ENCODE peak calls at places on chromosomes 4 and X, in four cellular contexts. Z is AG09309, K is PC-3, V is osteocyte. Y is an unnamed sample.

GRCh38 chr4:156949373-156949814 is 22.2 kb downstream of the PDGFC start:
- DNase-seq in Z (no peak), K (peak), V (no peak), Y (no peak)

GRCh38 chrX:155768036-155768769 is 112.9 kb upstream of the VAMP7 start:
- DNase-seq in Z (peak), K (no peak), V (no peak), Y (no peak)

GRCh38 chr4:8710946-8711345 is 118.4 kb downstream of the CPZ start:
- DNase-seq in Z (no peak), K (no peak), V (peak), Y (peak)

GRCh38 chr4:24910504-24910903 is 2.3 kb downstream of the CCDC149 start:
- DNase-seq in Z (peak), K (no peak), V (no peak), Y (no peak)

GRCh38 chrX:154750301-154751120 is at the start of gene GAB3:
- DNase-seq in Z (no peak), K (peak), V (no peak), Y (no peak)

GRCh38 chr4:168337550-168337940 is 19.0 kb upstream of the DDX60 start:
- DNase-seq in Z (no peak), K (no peak), V (no peak), Y (no peak)

GRCh38 chr4:145934434-145935047 is 4.1 kb downstream of the ZNF827 start:
- DNase-seq in Z (no peak), K (no peak), V (no peak), Y (no peak)

GRCh38 chr4:2320152-2320551 is 58.2 kb upstream of the MXD4 start:
- DNase-seq in Z (no peak), K (no peak), V (peak), Y (no peak)

GRCh38 chr4:155367608-155368007 is 9.2 kb downstream of the MAP9 start:
- DNase-seq in Z (no peak), K (no peak), V (no peak), Y (no peak)

GRCh38 chr4:109729155-109729562 is 711 bp downstream of the PLA2G12A start:
- DNase-seq in Z (no peak), K (no peak), V (no peak), Y (no peak)

GRCh38 chr4:116849620-116850019 is 235.8 kb downstream of the TRAM1L1 start:
- DNase-seq in Z (no peak), K (no peak), V (no peak), Y (no peak)
- TF ChIP-seq CTCF in Z (no peak), K (peak), V (peak), Y (peak)

DNA sequence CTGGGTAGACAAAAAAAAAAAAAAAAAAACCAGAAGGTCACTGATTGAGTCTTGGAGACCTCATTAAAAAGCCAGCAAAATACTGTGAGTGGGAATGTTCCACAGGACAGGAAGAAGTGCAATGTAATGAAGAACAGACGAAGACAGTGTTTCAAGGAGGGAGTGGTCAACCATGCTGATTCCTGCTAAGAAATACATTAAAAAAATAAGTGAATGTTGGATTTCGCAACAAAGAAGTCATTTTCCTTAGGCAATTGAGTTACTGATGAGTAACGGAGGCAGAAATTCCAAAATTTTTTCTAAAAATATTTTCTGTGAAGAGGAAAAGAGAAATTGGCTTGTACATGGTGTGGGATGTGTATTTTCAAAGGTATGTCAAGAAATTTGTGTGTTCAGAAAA is 94.3 kb upstream of the FAM47B start:
- DNase-seq in Z (peak), K (peak), V (no peak), Y (no peak)
- TF ChIP-seq CTCF in Z (no peak), K (no peak), V (no peak), Y (no peak)

DNA sequence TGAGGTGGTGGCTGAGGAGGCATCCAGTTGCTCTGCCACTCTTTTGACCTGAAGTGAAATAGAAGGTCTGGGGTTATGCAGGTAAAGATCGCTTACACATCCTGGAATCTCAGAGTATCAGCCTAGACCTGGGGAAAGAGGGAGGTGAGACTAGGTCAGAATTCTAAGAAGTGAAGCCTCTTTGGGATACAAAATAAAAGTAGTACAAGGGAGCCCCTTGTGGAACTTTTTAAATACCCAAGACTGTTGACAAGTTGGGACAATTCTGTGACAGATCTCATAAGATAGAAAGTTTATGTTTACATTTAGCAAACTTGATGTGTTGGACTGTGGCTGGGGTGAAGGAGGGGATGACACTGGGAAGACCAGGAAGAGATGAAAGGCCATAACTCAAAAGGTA is 263.2 kb downstream of the SPRY1 start:
- DNase-seq in Z (no peak), K (peak), V (no peak), Y (no peak)
- TF ChIP-seq CTCF in Z (peak), K (peak), V (peak), Y (peak)

GRCh38 chr4:77989986-77990385 is 67.1 kb upstream of the FRAS1 start:
- DNase-seq in Z (no peak), K (no peak), V (no peak), Y (no peak)

GRCh38 chr4:77996076-77996475 is 61.0 kb upstream of the FRAS1 start:
- DNase-seq in Z (no peak), K (no peak), V (no peak), Y (no peak)

GRCh38 chr4:77990904-77991358 is 66.2 kb upstream of the FRAS1 start:
- DNase-seq in Z (no peak), K (no peak), V (no peak), Y (no peak)

GRCh38 chr4:77990456-77990855 is 66.7 kb upstream of the FRAS1 start:
- DNase-seq in Z (no peak), K (no peak), V (no peak), Y (no peak)

DNA sequence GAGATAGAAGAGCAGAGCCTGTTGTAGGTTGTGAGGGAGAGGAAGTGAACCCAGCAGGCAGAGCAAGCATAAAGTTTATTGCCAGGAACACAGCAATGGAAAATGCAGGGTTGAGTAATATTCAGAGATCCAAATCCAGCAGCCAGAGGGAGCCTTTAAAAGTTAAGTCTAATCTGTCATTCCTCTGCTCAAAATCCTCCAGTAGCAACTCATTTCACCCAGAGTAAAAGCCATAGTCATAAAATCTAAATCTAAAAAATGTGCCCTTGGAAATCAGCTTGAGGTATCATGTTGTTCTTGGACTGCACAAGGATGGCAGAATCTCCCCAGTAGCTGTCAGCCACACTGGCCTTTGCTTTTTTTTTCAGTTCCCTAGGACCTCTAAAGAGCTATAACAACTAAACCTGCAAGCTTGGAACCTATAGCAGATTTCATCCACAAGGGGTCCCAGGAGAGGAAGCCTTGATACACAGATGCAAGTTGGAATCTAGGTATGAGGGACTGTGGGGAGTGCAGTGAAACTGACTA is 62.9 kb upstream of the FRAS1 start:
- DNase-seq in Z (peak), K (peak), V (no peak), Y (no peak)
- TF ChIP-seq CTCF in Z (peak), K (peak), V (peak), Y (peak)

GRCh38 chr4:47000406-47000805 is 7.0 kb upstream of the GABRA4 start:
- DNase-seq in Z (no peak), K (no peak), V (no peak), Y (no peak)
- TF ChIP-seq CTCF in Z (no peak), K (no peak), V (no peak), Y (no peak)

GRCh38 chr4:75490155-75490554 is 24.0 kb downstream of the RCHY1 start:
- DNase-seq in Z (no peak), K (peak), V (no peak), Y (no peak)
- TF ChIP-seq CTCF in Z (peak), K (peak), V (peak), Y (peak)

GRCh38 chr4:140641105-140641555 is 72.4 kb upstream of the UCP1 start:
- DNase-seq in Z (no peak), K (no peak), V (no peak), Y (no peak)

GRCh38 chr4:140640150-140640748 is 71.5 kb upstream of the UCP1 start:
- DNase-seq in Z (no peak), K (no peak), V (no peak), Y (no peak)

GRCh38 chr4:140642674-140643437 is 74.1 kb upstream of the UCP1 start:
- DNase-seq in Z (no peak), K (no peak), V (no peak), Y (no peak)

GRCh38 chr4:140643571-140644055 is 74.9 kb upstream of the UCP1 start:
- DNase-seq in Z (no peak), K (no peak), V (no peak), Y (no peak)

DNA sequence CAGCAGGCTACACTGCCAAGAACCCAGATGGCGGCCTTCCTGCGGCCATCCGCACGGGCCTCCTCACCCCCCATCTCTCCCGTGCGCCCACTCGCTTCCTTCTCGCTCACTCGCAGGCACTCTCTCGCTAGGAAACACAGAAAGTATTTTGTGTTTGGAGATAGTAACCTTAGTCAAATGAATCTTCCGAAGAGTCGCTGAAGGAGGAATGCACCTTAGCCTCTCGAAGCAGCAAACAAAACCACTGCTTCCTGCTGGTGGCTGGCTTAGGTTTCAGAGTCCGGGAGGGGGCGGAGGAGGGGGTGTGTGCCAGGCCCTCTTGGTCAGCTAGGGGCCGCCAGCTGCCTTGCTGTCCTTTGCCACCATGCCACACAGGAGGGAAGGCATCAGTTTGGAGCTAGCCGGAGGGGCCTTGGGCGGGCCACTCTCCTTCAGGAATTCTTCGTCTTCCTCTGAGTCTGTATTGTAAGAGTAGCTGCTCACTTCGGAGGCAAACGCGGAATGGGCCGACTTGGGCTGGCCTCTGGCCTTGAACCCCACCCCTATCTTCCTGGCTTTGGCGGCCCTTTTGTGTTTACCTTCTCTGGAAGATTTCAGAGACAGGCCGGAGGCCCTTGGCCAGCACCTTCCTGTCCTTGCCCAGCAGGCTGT is 73.2 kb upstream of the UCP1 start:
- DNase-seq in Z (no peak), K (no peak), V (no peak), Y (no peak)
- TF ChIP-seq CTCF in Z (no peak), K (no peak), V (no peak), Y (no peak)

DNA sequence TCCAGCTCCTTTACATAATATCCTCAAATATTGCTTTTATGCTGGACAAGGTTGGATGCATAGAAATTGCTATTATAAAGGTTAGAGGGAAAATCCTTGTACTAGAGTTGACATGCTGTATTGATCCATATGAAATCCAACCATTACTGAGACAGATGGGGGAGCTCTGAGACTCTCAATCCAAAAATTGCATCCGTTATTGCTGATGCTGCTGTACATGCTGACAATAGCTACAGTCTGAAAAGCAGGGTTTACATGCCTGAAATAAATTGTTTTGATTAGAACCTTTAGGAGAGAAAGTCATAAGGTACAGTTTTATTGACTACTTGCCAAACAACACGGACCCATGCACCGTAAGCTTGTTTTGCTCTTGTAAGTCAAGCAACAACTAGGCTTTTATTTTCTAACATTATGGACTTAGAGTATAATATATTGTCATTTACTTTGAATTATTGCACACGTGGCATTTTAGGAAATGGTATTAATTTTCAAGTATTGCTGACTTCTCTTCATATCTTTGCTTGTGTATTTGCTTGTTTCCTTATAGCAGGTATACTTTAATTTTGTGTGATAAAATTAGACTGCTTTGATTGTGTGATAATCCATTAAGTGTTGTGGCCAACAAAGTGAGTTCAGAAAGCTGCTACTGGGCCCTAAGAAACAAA is 1365.2 kb downstream of the STIM2 start:
- DNase-seq in Z (no peak), K (no peak), V (no peak), Y (no peak)
- TF ChIP-seq CTCF in Z (no peak), K (no peak), V (peak), Y (no peak)

GRCh38 chrX:131752493-131753198 is 208.8 kb downstream of the OR13H1 start:
- DNase-seq in Z (no peak), K (peak), V (peak), Y (no peak)
- TF ChIP-seq CTCF in Z (peak), K (no peak), V (no peak), Y (no peak)

GRCh38 chrX:50188859-50189258 is 11.9 kb downstream of the AKAP4 start:
- DNase-seq in Z (no peak), K (no peak), V (no peak), Y (no peak)
- TF ChIP-seq CTCF in Z (no peak), K (no peak), V (no peak), Y (no peak)